ENCODE peak calls at places on chromosome 20, in four cellular contexts. E, I, O and Q are unnamed samples. For H4K20me1, the result is how much of the 10 kb centered on the place peaks cover.

GRCh38 chr20:22999756-23000155 is 35.4 kb upstream of the SSTR4 start:
- DNase-seq in O (no peak), I (no peak), E (no peak), Q (no peak)

GRCh38 chr20:53871541-53871940 is 198.9 kb downstream of the BCAS1 start:
- DNase-seq in E (no peak), O (no peak), I (no peak), Q (no peak)

GRCh38 chr20:63576311-63576710 is 2.3 kb upstream of the HELZ2 start:
- DNase-seq in O (no peak), E (no peak), I (no peak), Q (no peak)

GRCh38 chr20:48986899-48987298 is 59.2 kb upstream of the CSE1L start:
- DNase-seq in E (peak), O (peak), I (peak), Q (no peak)

GRCh38 chr20:59182401-59183044 is 18.9 kb downstream of the ZNF831 start:
- DNase-seq in O (no peak), I (no peak), E (no peak), Q (no peak)

GRCh38 chr20:50303573-50304500 is 113.2 kb downstream of the CEBPB start:
- DNase-seq in E (peak), O (peak), I (peak), Q (no peak)

GRCh38 chr20:11394145-11394833 is 523.4 kb upstream of the BTBD3 start:
- DNase-seq in E (no peak), I (no peak), O (no peak), Q (no peak)

GRCh38 chr20:39630215-39630614 is 668.1 kb downstream of the DHX35 start:
- DNase-seq in E (no peak), I (no peak), O (no peak), Q (no peak)

GRCh38 chr20:37944456-37944981 is 41.6 kb downstream of the VSTM2L start:
- DNase-seq in O (no peak), E (no peak), I (no peak), Q (no peak)

GRCh38 chr20:38841570-38841969 is 36.1 kb downstream of the PPP1R16B start:
- DNase-seq in O (no peak), I (no peak), E (no peak), Q (no peak)

GRCh38 chr20:11686900-11687543 is 230.7 kb upstream of the BTBD3 start:
- DNase-seq in O (no peak), E (no peak), I (peak), Q (no peak)

GRCh38 chr20:4813076-4813838 is 91.5 kb downstream of the PRND start:
- DNase-seq in I (peak), O (no peak), E (no peak), Q (no peak)

GRCh38 chr20:47973519-47974233 is 188.4 kb upstream of the SULF2 start:
- DNase-seq in O (no peak), E (peak), I (peak), Q (peak)

GRCh38 chr20:49747707-49748524 is 34.2 kb upstream of the B4GALT5 start:
- DNase-seq in E (peak), O (peak), I (peak), Q (no peak)

GRCh38 chr20:3115190-3116107 is 30.9 kb upstream of the AVP start:
- DNase-seq in E (peak), O (peak), I (peak), Q (peak)

GRCh38 chr20:62133864-62134263 is 9.3 kb downstream of the PSMA7 start:
- DNase-seq in I (no peak), O (no peak), E (no peak), Q (no peak)
- H4K20me1 ChIP-seq in I (under half), O (under half), E (under half), Q (under half)

GRCh38 chr20:46558511-46558959 is 8.1 kb upstream of the OCSTAMP start:
- DNase-seq in O (no peak), E (peak), I (peak), Q (no peak)
- TF ChIP-seq JUN in O (no peak), E (no peak), I (peak), Q (no peak)

DNA sequence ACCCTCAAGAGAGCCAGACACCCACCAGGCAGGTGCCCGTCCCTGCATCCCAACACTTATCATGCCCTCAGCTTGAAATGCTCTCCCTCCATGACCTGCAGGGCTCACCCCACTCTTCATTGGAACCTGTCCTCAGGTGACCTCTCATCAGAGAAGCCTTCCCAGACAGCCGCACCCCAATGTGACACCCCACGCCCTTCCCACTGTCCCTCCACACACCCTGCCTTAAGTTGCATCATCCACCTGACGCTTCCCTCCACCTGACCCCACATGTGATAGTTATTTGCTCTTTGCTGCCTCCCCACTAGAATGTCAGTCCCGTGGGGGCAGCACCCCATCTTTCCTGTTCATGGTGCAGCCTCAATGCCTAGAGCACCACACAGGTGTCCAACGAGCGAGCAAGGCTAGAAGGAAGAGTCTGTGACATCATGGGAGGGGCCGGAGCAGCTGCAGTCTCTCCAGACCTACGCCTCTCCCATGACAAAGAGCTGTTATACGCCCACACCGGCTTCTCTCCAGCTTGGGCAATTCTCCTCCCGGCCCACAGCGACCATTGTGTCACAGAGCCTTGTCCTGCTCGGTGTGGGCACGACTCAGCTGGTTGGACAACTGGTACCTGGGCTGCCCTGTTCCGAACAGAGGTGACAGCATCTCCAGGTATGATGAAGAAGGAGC is 58.2 kb downstream of the NFATC2 start:
- DNase-seq in O (no peak), E (no peak), I (no peak), Q (no peak)
- H4K20me1 ChIP-seq in O (under half), E (under half), I (under half), Q (under half)

GRCh38 chr20:1673424-1673823 is 15.8 kb upstream of the SIRPG start:
- DNase-seq in O (no peak), E (no peak), I (no peak), Q (peak)

GRCh38 chr20:1674990-1675389 is 17.4 kb upstream of the SIRPG start:
- DNase-seq in I (no peak), O (no peak), E (no peak), Q (peak)

GRCh38 chr20:1674361-1674760 is 16.8 kb upstream of the SIRPG start:
- DNase-seq in O (no peak), E (no peak), I (no peak), Q (peak)

GRCh38 chr20:1672728-1673127 is 15.1 kb upstream of the SIRPG start:
- DNase-seq in O (no peak), E (no peak), I (no peak), Q (peak)

GRCh38 chr20:1676650-1677049 is 19.1 kb upstream of the SIRPG start:
- DNase-seq in O (no peak), E (no peak), I (no peak), Q (no peak)
- TF ChIP-seq JUN in O (no peak), E (no peak), I (no peak), Q (no peak)

DNA sequence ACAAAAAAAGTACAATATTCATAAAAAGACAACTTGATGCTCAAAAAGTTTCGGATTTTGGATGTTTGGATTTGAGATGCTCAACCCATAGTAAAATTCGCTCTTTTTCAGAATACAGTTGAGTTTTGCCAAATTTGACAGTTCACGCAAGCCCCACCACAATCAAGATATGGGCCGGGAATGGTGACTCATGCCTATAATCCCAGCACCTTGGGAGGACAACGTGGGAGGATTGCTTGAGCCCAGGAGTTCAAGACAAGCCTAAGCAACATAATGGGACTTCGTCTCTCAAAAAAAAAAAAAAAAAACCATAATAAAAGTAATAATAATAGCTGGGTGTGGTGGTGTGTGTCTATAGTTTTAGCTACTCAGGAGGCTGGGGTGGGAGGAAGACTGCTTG is 51.3 kb downstream of the PHF20 start:
- DNase-seq in E (no peak), I (no peak), O (peak), Q (no peak)
- H4K20me1 ChIP-seq in E (under half), I (under half), O (under half), Q (under half)

DNA sequence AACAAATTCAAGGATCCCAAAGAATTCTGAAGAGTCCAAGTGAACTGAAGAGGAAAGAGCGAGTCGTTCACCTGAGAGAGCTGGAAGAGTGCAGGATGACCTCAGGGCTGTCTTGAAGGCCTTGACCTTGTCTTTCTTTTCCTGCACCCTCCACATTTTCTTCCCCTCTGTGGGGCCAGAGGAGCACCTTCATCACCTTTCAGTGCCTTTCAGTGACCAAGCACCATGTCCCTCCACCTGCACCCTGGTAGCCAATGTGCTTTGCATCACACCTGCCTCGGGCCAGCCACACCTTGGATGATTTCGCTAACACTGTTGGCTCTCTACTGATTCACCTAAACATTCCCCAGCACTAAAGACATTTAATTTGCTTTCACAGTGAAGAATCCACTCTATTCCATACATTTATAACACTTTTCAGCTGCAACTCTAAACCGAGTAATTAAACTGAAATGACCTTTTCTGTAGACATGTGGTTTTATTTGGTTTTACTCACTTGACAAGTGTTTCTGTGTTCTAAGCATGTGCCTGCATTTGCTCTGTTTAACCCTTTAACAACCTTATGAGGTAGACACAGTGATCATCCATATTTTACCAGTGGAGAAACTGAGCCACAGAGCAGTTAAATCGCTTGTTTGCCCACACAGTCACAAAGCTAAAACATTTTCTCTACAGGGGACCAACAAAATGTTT is 121.3 kb upstream of the CST7 start:
- DNase-seq in O (no peak), I (no peak), E (no peak), Q (no peak)
- TF ChIP-seq JUN in O (no peak), I (no peak), E (no peak), Q (no peak)

GRCh38 chr20:34495307-34495706 is 20.9 kb upstream of the DYNLRB1 start:
- DNase-seq in O (no peak), E (peak), I (no peak), Q (no peak)

GRCh38 chr20:34491932-34492509 is 24.2 kb upstream of the DYNLRB1 start:
- DNase-seq in E (no peak), I (no peak), O (no peak), Q (no peak)

GRCh38 chr20:34493646-34494045 is 22.6 kb upstream of the DYNLRB1 start:
- DNase-seq in I (no peak), O (no peak), E (no peak), Q (no peak)

GRCh38 chr20:34491226-34491931 is 24.8 kb upstream of the DYNLRB1 start:
- DNase-seq in O (no peak), E (no peak), I (no peak), Q (no peak)

DNA sequence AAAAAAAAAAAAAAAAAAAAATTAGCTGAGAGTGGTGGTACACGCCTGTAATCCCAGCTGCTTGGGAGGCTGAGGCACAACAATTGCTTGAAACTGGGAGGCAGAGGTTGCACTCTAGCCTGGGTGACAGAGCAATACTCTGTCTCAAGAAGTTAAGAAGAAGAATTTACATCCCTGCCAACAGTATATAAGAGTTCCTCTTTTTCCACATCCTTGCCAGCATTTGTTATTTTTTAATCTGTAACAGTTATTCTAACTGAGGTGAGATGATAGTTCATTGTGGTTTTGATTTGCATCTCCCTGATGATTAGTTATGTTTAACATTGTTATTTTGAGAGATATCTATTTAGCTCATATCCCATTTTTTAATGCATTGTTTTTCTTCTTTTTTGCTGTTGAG is 20.3 kb upstream of the DYNLRB1 start:
- DNase-seq in I (no peak), E (no peak), O (no peak), Q (no peak)
- H4K20me1 ChIP-seq in I (under half), E (under half), O (under half), Q (under half)

GRCh38 chr20:34065260-34065659 is 46.8 kb downstream of the EIF2S2 start:
- DNase-seq in E (no peak), I (peak), O (no peak), Q (no peak)
- TF ChIP-seq JUN in E (no peak), I (no peak), O (no peak), Q (no peak)